ENCODE peak calls at places on chromosomes 12 and 14, in four cellular contexts. F, U, R and K are unnamed samples.

GRCh38 chr12:76032043-76032981 is 736 bp upstream of the PHLDA1 start:
- DNase-seq in F (peak), U (peak), R (no peak), K (peak)

GRCh38 chr14:100442473-100443260 is 119.5 kb downstream of the SLC25A47 start:
- DNase-seq in R (no peak), U (no peak), F (peak), K (no peak)

GRCh38 chr14:99980299-99980698 is 84.9 kb upstream of the EVL start:
- DNase-seq in U (no peak), R (no peak), F (no peak), K (no peak)

GRCh38 chr12:95976416-95976832 is 19.7 kb downstream of the HAL start:
- DNase-seq in U (no peak), R (no peak), F (no peak), K (no peak)

GRCh38 chr14:61403411-61403810 is 82.0 kb downstream of the PRKCH start:
- DNase-seq in R (no peak), U (no peak), F (no peak), K (no peak)

GRCh38 chr14:59116984-59117415 is 71.5 kb upstream of the DAAM1 start:
- DNase-seq in F (no peak), U (no peak), R (no peak), K (no peak)

GRCh38 chr12:86772688-86773087 is 516.5 kb upstream of the MGAT4C start:
- DNase-seq in U (no peak), R (no peak), F (no peak), K (no peak)

GRCh38 chr12:92278378-92278828 is 132.8 kb upstream of the BTG1 start:
- DNase-seq in F (no peak), U (no peak), R (no peak), K (no peak)

GRCh38 chr14:104735830-104736642 is 12.0 kb downstream of the ADSS1 start:
- DNase-seq in R (no peak), U (peak), F (no peak), K (peak)

GRCh38 chr12:119683413-119683812 is 15.5 kb downstream of the PRKAB1 start:
- DNase-seq in U (no peak), F (no peak), R (no peak), K (no peak)

GRCh38 chr12:79439179-79439825 is 251.5 kb downstream of the PAWR start:
- DNase-seq in F (no peak), U (no peak), R (no peak), K (no peak)

GRCh38 chr14:68384881-68385280 is 408.0 kb downstream of the ZFP36L1 start:
- DNase-seq in U (no peak), F (no peak), R (no peak), K (no peak)

GRCh38 chr14:90140956-90141316 is 79.1 kb downstream of the KCNK13 start:
- DNase-seq in U (no peak), R (no peak), F (no peak), K (no peak)

GRCh38 chr12:111932241-111932640 is 80.7 kb downstream of the TMEM116 start:
- DNase-seq in R (no peak), F (no peak), U (no peak), K (no peak)

GRCh38 chr14:98651042-98651441 is 621.0 kb downstream of the BCL11B start:
- DNase-seq in U (no peak), F (peak), R (no peak), K (no peak)

GRCh38 chr12:120238839-120239445 is 26.6 kb downstream of the PXN start:
- DNase-seq in R (no peak), U (no peak), F (no peak), K (no peak)

GRCh38 chr12:42326466-42327226 is 679 bp downstream of the PPHLN1 start:
- DNase-seq in F (peak), R (no peak), U (peak), K (peak)

GRCh38 chr12:92927436-92928116 is 1.5 kb downstream of the EEA1 start:
- DNase-seq in U (peak), F (no peak), R (no peak), K (no peak)

GRCh38 chr12:125533434-125534029 is 468.3 kb downstream of the AACS start:
- DNase-seq in R (peak), F (peak), U (peak), K (peak)

GRCh38 chr12:123062682-123063426 is 82.4 kb downstream of the ARL6IP4 start:
- DNase-seq in R (no peak), U (peak), F (no peak), K (no peak)

GRCh38 chr12:29088611-29089219 is 60.4 kb upstream of the FAR2 start:
- DNase-seq in R (no peak), U (no peak), F (no peak), K (no peak)

GRCh38 chr12:7136071-7136470 is 5.9 kb downstream of the CLSTN3 start:
- DNase-seq in R (no peak), F (no peak), U (peak), K (peak)

GRCh38 chr14:75231320-75231719 is 47.3 kb upstream of the FOS start:
- DNase-seq in R (no peak), F (no peak), U (no peak), K (no peak)

GRCh38 chr12:132593938-132594358 is 16.4 kb downstream of the LRCOL1 start:
- DNase-seq in F (peak), U (peak), R (peak), K (peak)

GRCh38 chr12:112570096-112570495 is 151.3 kb downstream of the PTPN11 start:
- DNase-seq in U (no peak), F (no peak), R (no peak), K (no peak)

GRCh38 chr12:76332606-76333005 is 15.6 kb downstream of the BBS10 start:
- DNase-seq in F (no peak), U (no peak), R (no peak), K (no peak)